ENCODE peak calls at places on chromosomes 2 and 18, in six cellular contexts. One of them, this sample, is unnamed.
A peak's percentile ranks its signal among the peaks of the same experiment; 100 is the strongest.

GRCh38 chr2:120763931-120764330 is 28.3 kb downstream of the GLI2 start:
- DNase-seq in astrocyte of the cerebellum: no peak
- DNase-seq in bronchial epithelial cell: no peak
- DNase-seq in tibial nerve: no peak
- DNase-seq in fibroblast of villous mesenchyme: no peak
- DNase-seq in GM06990: no peak
- DNase-seq in this sample: no peak

GRCh38 chr18:31100598-31101147 is 1.5 kb downstream of the DSC2 start:
- DNase-seq in fibroblast of villous mesenchyme: no peak
- DNase-seq in astrocyte of the cerebellum: no peak
- DNase-seq in bronchial epithelial cell: no peak
- DNase-seq in GM06990: peak; percentile 43
- DNase-seq in tibial nerve: peak; percentile 6
- DNase-seq in this sample: no peak

GRCh38 chr2:47225061-47225783 is 70.1 kb upstream of the STPG4 start:
- DNase-seq in astrocyte of the cerebellum: peak; percentile 26
- DNase-seq in fibroblast of villous mesenchyme: peak; percentile 98
- DNase-seq in tibial nerve: peak; percentile 10
- DNase-seq in bronchial epithelial cell: no peak
- DNase-seq in GM06990: no peak
- DNase-seq in this sample: no peak

GRCh38 chr18:38963943-38964660 is 1398.5 kb upstream of the CELF4 start:
- DNase-seq in bronchial epithelial cell: no peak
- DNase-seq in astrocyte of the cerebellum: no peak
- DNase-seq in GM06990: no peak
- DNase-seq in fibroblast of villous mesenchyme: no peak
- DNase-seq in tibial nerve: no peak
- DNase-seq in this sample: no peak

GRCh38 chr2:174326880-174327558 is 7.7 kb upstream of the SP9 start:
- DNase-seq in bronchial epithelial cell: no peak
- DNase-seq in GM06990: peak; percentile 28
- DNase-seq in tibial nerve: no peak
- DNase-seq in fibroblast of villous mesenchyme: no peak
- DNase-seq in astrocyte of the cerebellum: no peak
- DNase-seq in this sample: no peak

GRCh38 chr2:37599688-37600525 is 71.5 kb downstream of the CDC42EP3 start:
- DNase-seq in GM06990: no peak
- DNase-seq in bronchial epithelial cell: no peak
- DNase-seq in fibroblast of villous mesenchyme: no peak
- DNase-seq in astrocyte of the cerebellum: no peak
- DNase-seq in tibial nerve: no peak
- DNase-seq in this sample: no peak

GRCh38 chr2:157596992-157597681 is 31.5 kb downstream of the ACVR1C start:
- DNase-seq in astrocyte of the cerebellum: no peak
- DNase-seq in fibroblast of villous mesenchyme: no peak
- DNase-seq in GM06990: peak; percentile 32
- DNase-seq in bronchial epithelial cell: no peak
- DNase-seq in tibial nerve: no peak
- DNase-seq in this sample: peak; percentile 42

GRCh38 chr2:150811259-150811912 is 323.9 kb upstream of the RND3 start:
- DNase-seq in bronchial epithelial cell: peak; percentile 52
- DNase-seq in astrocyte of the cerebellum: no peak
- DNase-seq in fibroblast of villous mesenchyme: peak; percentile 57
- DNase-seq in GM06990: no peak
- DNase-seq in tibial nerve: no peak
- DNase-seq in this sample: no peak

GRCh38 chr2:7020468-7020867 is 103.3 kb downstream of the RNF144A start:
- DNase-seq in astrocyte of the cerebellum: no peak
- DNase-seq in bronchial epithelial cell: no peak
- DNase-seq in fibroblast of villous mesenchyme: no peak
- DNase-seq in tibial nerve: no peak
- DNase-seq in GM06990: no peak
- DNase-seq in this sample: no peak

GRCh38 chr2:75524276-75524911 is 36.3 kb downstream of the EVA1A start:
- DNase-seq in fibroblast of villous mesenchyme: no peak
- DNase-seq in bronchial epithelial cell: no peak
- DNase-seq in tibial nerve: no peak
- DNase-seq in astrocyte of the cerebellum: no peak
- DNase-seq in GM06990: no peak
- DNase-seq in this sample: no peak

GRCh38 chr2:238921259-238921658 is 73.4 kb downstream of the TWIST2 start:
- DNase-seq in fibroblast of villous mesenchyme: no peak
- DNase-seq in bronchial epithelial cell: peak; percentile 29
- DNase-seq in tibial nerve: no peak
- DNase-seq in astrocyte of the cerebellum: no peak
- DNase-seq in GM06990: no peak
- DNase-seq in this sample: no peak

GRCh38 chr18:35030234-35030989 is 10.8 kb upstream of the MAPRE2 start:
- DNase-seq in bronchial epithelial cell: no peak
- DNase-seq in GM06990: no peak
- DNase-seq in fibroblast of villous mesenchyme: no peak
- DNase-seq in tibial nerve: no peak
- DNase-seq in astrocyte of the cerebellum: no peak
- DNase-seq in this sample: no peak

GRCh38 chr2:120510751-120511395 is 164.9 kb downstream of the INHBB start:
- DNase-seq in fibroblast of villous mesenchyme: no peak
- DNase-seq in astrocyte of the cerebellum: no peak
- DNase-seq in GM06990: no peak
- DNase-seq in tibial nerve: no peak
- DNase-seq in bronchial epithelial cell: no peak
- DNase-seq in this sample: no peak

GRCh38 chr2:26630235-26630634 is 10.9 kb downstream of the CIB4 start:
- DNase-seq in fibroblast of villous mesenchyme: no peak
- DNase-seq in astrocyte of the cerebellum: no peak
- DNase-seq in bronchial epithelial cell: no peak
- DNase-seq in GM06990: no peak
- DNase-seq in tibial nerve: no peak
- DNase-seq in this sample: no peak

GRCh38 chr2:46328316-46328715 is 31.1 kb downstream of the EPAS1 start:
- DNase-seq in tibial nerve: no peak
- DNase-seq in bronchial epithelial cell: no peak
- DNase-seq in fibroblast of villous mesenchyme: peak; percentile 81
- DNase-seq in astrocyte of the cerebellum: no peak
- DNase-seq in GM06990: no peak
- DNase-seq in this sample: no peak

GRCh38 chr2:242065456-242065855 is 195.9 kb downstream of the RTP5 start:
- DNase-seq in tibial nerve: no peak
- DNase-seq in astrocyte of the cerebellum: no peak
- DNase-seq in GM06990: no peak
- DNase-seq in bronchial epithelial cell: no peak
- DNase-seq in fibroblast of villous mesenchyme: no peak
- DNase-seq in this sample: no peak

GRCh38 chr18:45275367-45276113 is 339.7 kb upstream of the SLC14A2 start:
- DNase-seq in astrocyte of the cerebellum: no peak
- DNase-seq in GM06990: no peak
- DNase-seq in bronchial epithelial cell: peak; percentile 49
- DNase-seq in tibial nerve: peak; percentile 32
- DNase-seq in fibroblast of villous mesenchyme: peak; percentile 42
- DNase-seq in this sample: no peak

DNA sequence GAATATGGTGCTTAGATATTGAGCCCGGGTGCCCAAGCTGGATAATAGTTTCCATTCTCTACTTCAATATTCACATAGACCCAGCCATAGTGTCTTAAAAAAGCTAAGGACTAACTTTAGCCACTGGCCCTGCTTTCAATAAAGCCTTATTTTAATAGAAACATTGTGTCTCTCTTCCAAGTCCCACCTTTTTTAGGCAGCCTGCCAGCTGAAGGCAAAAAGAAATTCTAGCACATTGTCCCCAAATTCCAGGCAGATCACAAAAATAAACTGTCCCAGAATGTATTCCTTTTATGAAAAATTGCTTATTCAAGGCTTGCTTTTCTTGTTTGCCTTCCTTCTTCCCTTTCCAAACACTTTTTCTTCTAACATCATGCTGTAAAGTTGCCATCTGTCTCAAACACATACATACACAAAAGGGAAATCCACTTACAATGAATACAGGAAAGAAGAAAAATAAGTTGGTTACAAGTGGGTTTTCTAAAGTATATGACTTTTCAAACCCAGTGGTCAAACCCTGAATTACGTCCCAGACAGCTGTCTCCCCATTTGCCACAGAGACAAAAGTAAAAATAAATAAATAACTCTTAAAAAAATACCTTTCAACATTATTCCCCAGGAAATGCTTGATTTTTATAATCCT is 778.5 kb downstream of the BCL11A start:
- DNase-seq in fibroblast of villous mesenchyme: no peak
- DNase-seq in tibial nerve: no peak
- DNase-seq in GM06990: no peak
- DNase-seq in astrocyte of the cerebellum: no peak
- DNase-seq in bronchial epithelial cell: no peak
- DNase-seq in this sample: no peak
- TF ChIP-seq CTCF in fibroblast of villous mesenchyme: no peak
- TF ChIP-seq CTCF in tibial nerve: no peak
- TF ChIP-seq CTCF in GM06990: no peak
- TF ChIP-seq CTCF in astrocyte of the cerebellum: no peak
- TF ChIP-seq CTCF in bronchial epithelial cell: no peak
- TF ChIP-seq CTCF in this sample: no peak

DNA sequence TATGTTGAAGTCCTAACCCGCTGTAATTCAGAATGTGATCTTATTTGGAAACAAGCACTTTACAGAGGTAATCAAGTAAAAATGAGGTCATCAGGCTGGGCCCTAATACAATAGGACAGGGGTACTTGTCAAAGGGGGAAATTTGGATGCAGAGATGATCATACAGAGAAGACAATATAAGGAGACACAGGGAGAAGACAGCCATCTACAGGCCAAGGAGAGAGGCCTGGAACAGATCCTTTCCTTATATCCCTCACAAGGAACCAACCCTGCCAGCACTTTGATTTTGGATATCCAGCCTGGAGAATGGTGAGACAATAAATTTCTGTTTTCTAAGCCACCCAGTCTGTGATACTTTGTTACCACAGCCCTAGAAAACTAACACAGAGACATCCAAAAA is 104.3 kb downstream of the METTL4 start:
- DNase-seq in tibial nerve: no peak
- DNase-seq in astrocyte of the cerebellum: no peak
- DNase-seq in GM06990: no peak
- DNase-seq in bronchial epithelial cell: no peak
- DNase-seq in fibroblast of villous mesenchyme: no peak
- DNase-seq in this sample: no peak
- TF ChIP-seq CTCF in tibial nerve: no peak
- TF ChIP-seq CTCF in astrocyte of the cerebellum: no peak
- TF ChIP-seq CTCF in GM06990: no peak
- TF ChIP-seq CTCF in bronchial epithelial cell: peak; percentile 1
- TF ChIP-seq CTCF in fibroblast of villous mesenchyme: no peak
- TF ChIP-seq CTCF in this sample: no peak

GRCh38 chr18:10193446-10193845 is 261.0 kb upstream of the APCDD1 start:
- DNase-seq in fibroblast of villous mesenchyme: no peak
- DNase-seq in bronchial epithelial cell: no peak
- DNase-seq in GM06990: no peak
- DNase-seq in tibial nerve: no peak
- DNase-seq in astrocyte of the cerebellum: no peak
- DNase-seq in this sample: no peak

GRCh38 chr18:10195529-10195928 is 258.9 kb upstream of the APCDD1 start:
- DNase-seq in GM06990: no peak
- DNase-seq in tibial nerve: no peak
- DNase-seq in astrocyte of the cerebellum: no peak
- DNase-seq in fibroblast of villous mesenchyme: no peak
- DNase-seq in bronchial epithelial cell: peak; percentile 73
- DNase-seq in this sample: no peak

GRCh38 chr18:10197097-10197496 is 257.3 kb upstream of the APCDD1 start:
- DNase-seq in fibroblast of villous mesenchyme: no peak
- DNase-seq in astrocyte of the cerebellum: no peak
- DNase-seq in tibial nerve: no peak
- DNase-seq in bronchial epithelial cell: peak; percentile 52
- DNase-seq in GM06990: no peak
- DNase-seq in this sample: no peak

GRCh38 chr18:10190564-10190963 is 263.9 kb upstream of the APCDD1 start:
- DNase-seq in GM06990: no peak
- DNase-seq in astrocyte of the cerebellum: peak; percentile 24
- DNase-seq in fibroblast of villous mesenchyme: peak; percentile 14
- DNase-seq in bronchial epithelial cell: no peak
- DNase-seq in tibial nerve: no peak
- DNase-seq in this sample: no peak

DNA sequence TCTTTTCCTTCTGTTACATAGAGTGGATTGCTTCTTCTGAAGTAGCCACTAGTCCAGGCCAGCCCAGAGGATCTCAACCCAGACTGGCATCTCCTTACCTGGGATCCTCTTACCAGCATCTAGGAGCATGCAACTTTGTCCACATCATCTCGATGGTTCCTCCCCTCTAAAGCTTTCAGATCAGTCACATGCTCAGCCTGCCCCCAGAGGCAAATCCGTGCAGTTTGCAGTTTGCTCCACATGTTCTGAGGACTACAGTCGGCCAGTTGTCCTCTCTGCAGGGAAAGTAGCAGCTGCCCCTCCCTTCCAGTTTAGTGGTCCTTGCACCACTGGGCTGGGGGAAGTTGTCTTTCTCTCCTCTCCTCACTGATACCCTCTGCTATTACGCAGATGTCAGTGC is 259.8 kb upstream of the APCDD1 start:
- DNase-seq in fibroblast of villous mesenchyme: no peak
- DNase-seq in tibial nerve: no peak
- DNase-seq in bronchial epithelial cell: no peak
- DNase-seq in GM06990: no peak
- DNase-seq in astrocyte of the cerebellum: no peak
- DNase-seq in this sample: no peak
- TF ChIP-seq CTCF in fibroblast of villous mesenchyme: no peak
- TF ChIP-seq CTCF in tibial nerve: no peak
- TF ChIP-seq CTCF in bronchial epithelial cell: no peak
- TF ChIP-seq CTCF in GM06990: no peak
- TF ChIP-seq CTCF in astrocyte of the cerebellum: no peak
- TF ChIP-seq CTCF in this sample: no peak

DNA sequence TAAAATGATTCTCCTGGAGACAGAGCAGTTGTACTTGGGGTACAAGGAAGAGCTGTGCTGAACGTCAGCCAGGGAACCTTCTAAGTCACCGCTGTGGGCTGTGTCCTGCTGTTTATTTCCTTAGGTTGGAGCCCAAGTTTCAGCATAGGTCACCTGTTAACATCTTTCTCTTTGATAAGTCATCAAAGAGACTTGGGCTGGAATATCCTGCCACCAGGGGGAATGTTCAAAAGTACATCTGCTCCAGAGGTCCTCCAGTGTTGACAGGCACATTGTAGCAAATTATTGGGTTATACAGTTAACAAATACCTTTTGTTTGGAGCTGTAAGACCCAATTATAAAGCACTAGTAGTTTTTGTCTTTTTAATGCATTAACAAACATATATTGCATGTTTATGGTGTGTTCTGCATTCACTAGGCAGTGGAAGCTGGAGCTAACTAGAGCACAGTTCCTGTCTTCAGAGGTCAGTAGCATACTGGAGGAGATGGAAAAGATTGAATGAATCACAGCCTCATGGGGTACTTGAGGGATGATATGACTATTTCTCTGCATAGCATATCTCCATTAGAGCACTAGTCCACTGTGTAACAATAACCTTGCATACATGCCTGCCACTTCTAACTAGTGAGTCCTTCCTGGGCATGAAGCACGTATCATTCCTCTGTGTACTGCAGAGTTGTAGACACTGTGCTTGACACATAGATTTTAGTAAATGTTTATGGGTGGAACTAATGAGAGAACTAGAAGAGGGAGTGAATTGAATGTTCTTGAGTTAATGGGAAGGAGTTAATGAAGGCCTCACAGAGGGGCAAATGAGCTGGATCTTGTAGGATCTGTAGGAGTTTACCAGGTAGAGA is 182.1 kb downstream of the AGAP1 start:
- DNase-seq in tibial nerve: no peak
- DNase-seq in fibroblast of villous mesenchyme: no peak
- DNase-seq in bronchial epithelial cell: peak; percentile 44
- DNase-seq in astrocyte of the cerebellum: peak; percentile 6
- DNase-seq in GM06990: no peak
- DNase-seq in this sample: no peak
- TF ChIP-seq CTCF in tibial nerve: no peak
- TF ChIP-seq CTCF in fibroblast of villous mesenchyme: peak; percentile 32
- TF ChIP-seq CTCF in bronchial epithelial cell: peak; percentile 16
- TF ChIP-seq CTCF in astrocyte of the cerebellum: no peak
- TF ChIP-seq CTCF in GM06990: no peak
- TF ChIP-seq CTCF in this sample: no peak

This sample was measured in activated B cell treated with CpG ODN at 0.5 μM for 24 hours.